ENCODE peak calls at places on chromosomes 6 and 20, in six cellular contexts. One of them, this sample, is unnamed.

GRCh38 chr6:32868257-32868788 is 14.3 kb downstream of the PSMB9 start:
- DNase-seq in aorta: peak; percentile 86
- DNase-seq in Panc1: peak; percentile 57
- DNase-seq in GM23338: peak; percentile 84
- DNase-seq in A549: peak; percentile 20
- DNase-seq in heart right ventricle: peak; percentile 81
- DNase-seq in this sample: peak; percentile 64

GRCh38 chr20:47973519-47974233 is 188.4 kb upstream of the SULF2 start:
- DNase-seq in aorta: no peak
- DNase-seq in Panc1: no peak
- DNase-seq in GM23338: peak; percentile 69
- DNase-seq in A549: no peak
- DNase-seq in heart right ventricle: peak; percentile 70
- DNase-seq in this sample: no peak

GRCh38 chr6:11393713-11394627 is 143.6 kb upstream of the TMEM170B start:
- DNase-seq in aorta: no peak
- DNase-seq in Panc1: no peak
- DNase-seq in GM23338: no peak
- DNase-seq in A549: no peak
- DNase-seq in heart right ventricle: no peak
- DNase-seq in this sample: peak; percentile 69

GRCh38 chr6:84358581-84358980 is 131.1 kb upstream of the CEP162 start:
- DNase-seq in aorta: no peak
- DNase-seq in Panc1: no peak
- DNase-seq in GM23338: no peak
- DNase-seq in A549: no peak
- DNase-seq in heart right ventricle: no peak
- DNase-seq in this sample: no peak

GRCh38 chr6:161138545-161139303 is 135.1 kb downstream of the AGPAT4 start:
- DNase-seq in aorta: no peak
- DNase-seq in Panc1: no peak
- DNase-seq in GM23338: peak; percentile 37
- DNase-seq in A549: no peak
- DNase-seq in heart right ventricle: no peak
- DNase-seq in this sample: no peak

GRCh38 chr6:2257358-2257757 is 12.0 kb upstream of the GMDS start:
- DNase-seq in aorta: no peak
- DNase-seq in Panc1: no peak
- DNase-seq in GM23338: no peak
- DNase-seq in A549: no peak
- DNase-seq in heart right ventricle: peak; percentile 44
- DNase-seq in this sample: no peak

GRCh38 chr20:11216451-11217314 is 542.9 kb upstream of the JAG1 start:
- DNase-seq in aorta: no peak
- DNase-seq in Panc1: no peak
- DNase-seq in GM23338: no peak
- DNase-seq in A549: peak; percentile 16
- DNase-seq in heart right ventricle: no peak
- DNase-seq in this sample: no peak

GRCh38 chr6:89411269-89412070 is 603 bp downstream of the RRAGD start:
- DNase-seq in aorta: peak; percentile 68
- DNase-seq in Panc1: no peak
- DNase-seq in GM23338: peak; percentile 76
- DNase-seq in A549: no peak
- DNase-seq in heart right ventricle: peak; percentile 19
- DNase-seq in this sample: no peak

GRCh38 chr6:99246602-99247001 is 102.9 kb downstream of the FAXC start:
- DNase-seq in aorta: no peak
- DNase-seq in Panc1: no peak
- DNase-seq in GM23338: no peak
- DNase-seq in A549: no peak
- DNase-seq in heart right ventricle: no peak
- DNase-seq in this sample: no peak

GRCh38 chr6:112929661-112930060 is 582.5 kb downstream of the RFPL4B start:
- DNase-seq in aorta: no peak
- DNase-seq in Panc1: no peak
- DNase-seq in GM23338: peak; percentile 37
- DNase-seq in A549: no peak
- DNase-seq in heart right ventricle: no peak
- DNase-seq in this sample: no peak

GRCh38 chr6:56593801-56594318 is 48.8 kb downstream of the DST start:
- DNase-seq in aorta: no peak
- DNase-seq in Panc1: no peak
- DNase-seq in GM23338: no peak
- DNase-seq in A549: no peak
- DNase-seq in heart right ventricle: no peak
- DNase-seq in this sample: no peak

GRCh38 chr20:46695888-46696287 is 6.6 kb upstream of the TP53RK start:
- DNase-seq in aorta: no peak
- DNase-seq in Panc1: no peak
- DNase-seq in GM23338: no peak
- DNase-seq in A549: no peak
- DNase-seq in heart right ventricle: no peak
- DNase-seq in this sample: peak; percentile 57

GRCh38 chr20:31573555-31574295 is 31.4 kb upstream of the ID1 start:
- DNase-seq in aorta: no peak
- DNase-seq in Panc1: no peak
- DNase-seq in GM23338: no peak
- DNase-seq in A549: no peak
- DNase-seq in heart right ventricle: no peak
- DNase-seq in this sample: no peak

GRCh38 chr6:132715204-132715603 is 1.3 kb upstream of the VNN1 start:
- DNase-seq in aorta: peak; percentile 59
- DNase-seq in Panc1: peak; percentile 35
- DNase-seq in GM23338: peak; percentile 88
- DNase-seq in A549: peak; percentile 57
- DNase-seq in heart right ventricle: no peak
- DNase-seq in this sample: no peak

DNA sequence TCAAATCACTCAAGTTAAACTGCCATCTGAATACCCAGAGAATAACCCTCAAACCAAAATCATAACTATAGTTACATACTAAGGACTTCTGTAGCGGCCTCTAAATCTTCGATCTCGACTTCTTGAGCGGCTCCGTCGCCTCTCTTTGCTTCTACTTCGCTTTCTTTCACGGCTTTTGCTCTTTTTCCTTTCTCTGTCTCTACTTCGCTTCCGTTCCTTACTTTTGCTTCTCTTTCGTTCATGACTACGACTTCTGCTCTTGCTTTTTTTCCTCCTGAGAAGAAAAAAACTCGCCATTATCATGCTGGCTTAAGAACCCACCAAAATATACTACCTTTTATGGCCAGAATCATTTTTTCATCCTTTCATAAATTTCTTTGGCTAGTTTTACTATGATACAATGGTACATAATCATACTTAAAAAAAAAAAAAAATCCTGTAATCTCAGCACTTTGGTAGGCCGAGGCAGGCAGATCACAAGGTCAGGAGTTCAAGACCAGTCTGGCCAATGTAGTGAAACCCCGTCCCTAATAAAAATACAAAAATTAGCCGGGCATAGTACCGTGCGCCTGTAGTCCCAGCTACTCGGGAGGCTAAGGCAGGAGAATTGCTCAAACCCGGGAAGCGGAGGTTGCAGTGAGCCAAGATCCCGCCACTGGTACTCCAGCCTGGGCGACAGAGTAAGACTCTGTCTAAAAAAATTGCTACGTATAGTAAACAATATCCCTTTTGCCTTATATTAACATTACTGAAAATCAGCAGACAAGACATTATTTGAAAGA is 10.0 kb downstream of the RBM39 start:
- DNase-seq in aorta: no peak
- DNase-seq in Panc1: no peak
- DNase-seq in GM23338: no peak
- DNase-seq in A549: no peak
- DNase-seq in heart right ventricle: no peak
- DNase-seq in this sample: no peak
- H3K4me3 ChIP-seq in aorta: no peak overlapping the region
- H3K4me3 ChIP-seq in Panc1: no peak overlapping the region
- H3K4me3 ChIP-seq in GM23338: no peak overlapping the region
- H3K4me3 ChIP-seq in A549: no peak overlapping the region
- H3K4me3 ChIP-seq in heart right ventricle: no peak overlapping the region
- H3K4me3 ChIP-seq in this sample: no peak overlapping the region

DNA sequence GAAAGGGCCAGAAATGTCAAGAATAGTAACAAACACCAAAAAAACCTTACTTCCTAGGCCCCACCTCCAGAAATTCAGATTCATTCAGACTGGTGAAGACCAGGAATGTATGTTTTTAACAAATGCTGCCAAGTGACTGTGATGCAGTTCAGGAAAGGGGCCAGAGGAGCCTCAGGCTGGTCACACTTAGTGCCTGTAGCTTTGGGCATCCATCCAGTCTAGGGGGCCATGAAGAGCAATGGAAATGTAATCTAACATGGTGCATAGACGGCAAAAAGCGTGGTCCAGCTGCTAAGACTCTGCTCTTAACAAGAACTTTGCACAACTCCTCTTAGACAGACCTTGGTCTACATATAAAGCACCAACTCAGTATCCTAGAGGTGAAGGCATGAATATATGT is 7.1 kb downstream of the GJA1 start:
- DNase-seq in aorta: no peak
- DNase-seq in Panc1: no peak
- DNase-seq in GM23338: peak; percentile 30
- DNase-seq in A549: no peak
- DNase-seq in heart right ventricle: no peak
- DNase-seq in this sample: no peak
- H3K4me3 ChIP-seq in aorta: peak overlapping the region; percentile 69
- H3K4me3 ChIP-seq in Panc1: no peak overlapping the region
- H3K4me3 ChIP-seq in GM23338: peak overlapping the region; percentile 42
- H3K4me3 ChIP-seq in A549: no peak overlapping the region
- H3K4me3 ChIP-seq in heart right ventricle: peak overlapping the region; percentile 76
- H3K4me3 ChIP-seq in this sample: peak overlapping the region; percentile 9

GRCh38 chr20:61249626-61250025 is 2.4 kb upstream of the CDH4 start:
- DNase-seq in aorta: no peak
- DNase-seq in Panc1: no peak
- DNase-seq in GM23338: no peak
- DNase-seq in A549: no peak
- DNase-seq in heart right ventricle: no peak
- DNase-seq in this sample: no peak

GRCh38 chr20:61253640-61254511 is 1.8 kb downstream of the CDH4 start:
- DNase-seq in aorta: no peak
- DNase-seq in Panc1: no peak
- DNase-seq in GM23338: peak; percentile 60
- DNase-seq in A549: peak; percentile 18
- DNase-seq in heart right ventricle: no peak
- DNase-seq in this sample: no peak

GRCh38 chr20:61253264-61253639 is 1.2 kb downstream of the CDH4 start:
- DNase-seq in aorta: no peak
- DNase-seq in Panc1: no peak
- DNase-seq in GM23338: peak; percentile 69
- DNase-seq in A549: peak; percentile 60
- DNase-seq in heart right ventricle: no peak
- DNase-seq in this sample: no peak

GRCh38 chr20:61254881-61255589 is 3.0 kb downstream of the CDH4 start:
- DNase-seq in aorta: no peak
- DNase-seq in Panc1: no peak
- DNase-seq in GM23338: no peak
- DNase-seq in A549: no peak
- DNase-seq in heart right ventricle: no peak
- DNase-seq in this sample: no peak

DNA sequence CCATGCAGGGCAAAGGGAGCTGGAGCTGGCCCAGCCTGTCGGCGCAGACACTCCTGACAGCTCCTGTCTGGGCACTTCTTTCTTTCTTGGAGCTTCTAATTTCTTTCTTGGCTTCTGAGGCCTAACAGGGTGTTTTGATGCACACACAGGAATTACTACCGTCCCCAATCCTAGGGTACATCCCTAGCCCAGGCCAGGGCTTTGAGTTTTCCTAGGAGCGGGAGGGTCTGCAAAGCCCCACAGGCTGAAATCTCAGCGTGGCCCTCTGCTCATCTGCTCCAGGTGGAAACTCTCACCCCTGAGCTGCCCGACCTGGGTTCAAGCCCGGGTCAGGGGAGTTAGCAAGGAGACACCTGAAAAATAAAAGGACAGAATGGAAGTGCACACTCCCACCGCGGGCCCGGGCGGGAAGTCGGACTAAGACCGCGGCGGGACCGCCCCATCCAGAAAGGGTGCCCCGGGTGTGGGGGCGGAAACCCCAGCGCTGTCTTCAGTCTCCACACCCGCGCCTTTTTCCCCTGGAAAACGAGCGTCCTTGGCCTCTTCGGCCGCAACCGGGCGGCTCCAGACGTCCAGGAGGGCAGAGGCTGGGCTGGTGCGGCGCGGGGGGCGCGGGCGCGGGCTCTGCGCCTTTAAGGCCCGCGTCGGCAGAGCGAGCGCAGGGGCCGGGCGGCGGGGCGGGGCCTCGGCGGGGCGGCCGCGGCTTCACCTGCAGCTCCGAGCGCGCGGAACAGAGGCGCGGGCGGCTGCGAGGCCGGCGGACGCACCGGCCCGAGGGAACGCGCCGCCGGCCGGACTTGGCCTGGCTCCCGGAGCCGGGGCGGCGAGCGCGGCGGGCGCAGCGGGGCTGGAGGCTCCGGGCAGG is at the start of gene CDH4:
- DNase-seq in aorta: no peak
- DNase-seq in Panc1: no peak
- DNase-seq in GM23338: peak; percentile 75
- DNase-seq in A549: peak; percentile 41
- DNase-seq in heart right ventricle: no peak
- DNase-seq in this sample: no peak
- H3K4me3 ChIP-seq in aorta: no peak within 1 kb of the TSS
- H3K4me3 ChIP-seq in Panc1: no peak within 1 kb of the TSS
- H3K4me3 ChIP-seq in GM23338: peak within 1 kb of the TSS; percentile 70
- H3K4me3 ChIP-seq in A549: peak within 1 kb of the TSS; percentile 76
- H3K4me3 ChIP-seq in heart right ventricle: no peak within 1 kb of the TSS
- H3K4me3 ChIP-seq in this sample: peak within 1 kb of the TSS; percentile 55

GRCh38 chr20:61256365-61256764 is 4.3 kb downstream of the CDH4 start:
- DNase-seq in aorta: no peak
- DNase-seq in Panc1: no peak
- DNase-seq in GM23338: no peak
- DNase-seq in A549: no peak
- DNase-seq in heart right ventricle: no peak
- DNase-seq in this sample: no peak

GRCh38 chr20:61256819-61257218 is 4.8 kb downstream of the CDH4 start:
- DNase-seq in aorta: no peak
- DNase-seq in Panc1: no peak
- DNase-seq in GM23338: no peak
- DNase-seq in A549: no peak
- DNase-seq in heart right ventricle: no peak
- DNase-seq in this sample: no peak

GRCh38 chr20:61257596-61257995 is 5.5 kb downstream of the CDH4 start:
- DNase-seq in aorta: no peak
- DNase-seq in Panc1: no peak
- DNase-seq in GM23338: no peak
- DNase-seq in A549: no peak
- DNase-seq in heart right ventricle: no peak
- DNase-seq in this sample: no peak

DNA sequence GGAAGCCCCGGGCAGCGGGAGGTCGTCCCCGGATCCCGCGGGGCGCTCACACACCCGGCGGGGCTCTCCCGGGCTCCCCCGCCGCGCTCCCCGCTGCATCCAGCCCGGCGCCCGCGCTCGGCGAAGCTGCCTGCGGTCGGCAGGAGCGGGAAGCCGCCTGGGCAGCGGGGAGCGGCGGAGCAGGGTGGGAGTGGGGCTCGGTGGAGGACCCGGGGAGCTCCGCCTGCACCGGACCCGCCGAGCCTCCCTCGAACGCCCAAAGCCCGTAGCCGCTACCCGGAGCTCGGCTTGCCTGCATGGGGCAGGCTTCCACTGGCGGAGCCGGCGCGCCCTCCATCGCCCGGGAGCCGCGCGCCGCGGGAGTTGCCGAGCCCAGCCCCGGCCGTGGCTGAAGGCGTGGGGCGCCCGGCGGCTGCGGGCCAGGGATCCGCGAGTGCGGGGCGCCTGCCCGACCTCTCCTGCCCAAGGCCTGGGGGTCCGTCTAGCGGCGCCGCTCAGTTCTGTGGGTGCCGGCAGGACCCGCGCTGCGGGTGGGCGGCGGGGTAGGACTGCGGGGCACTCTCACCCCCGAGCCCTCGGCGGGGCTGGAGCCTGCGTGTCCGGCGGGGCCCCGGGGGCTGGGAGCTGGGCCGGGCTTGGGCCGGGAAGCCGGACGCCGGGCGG is 671 bp downstream of the CDH4 start:
- DNase-seq in aorta: no peak
- DNase-seq in Panc1: no peak
- DNase-seq in GM23338: peak; percentile 13
- DNase-seq in A549: peak; percentile 32
- DNase-seq in heart right ventricle: no peak
- DNase-seq in this sample: no peak
- H3K4me3 ChIP-seq in aorta: no peak overlapping the region
- H3K4me3 ChIP-seq in Panc1: no peak overlapping the region
- H3K4me3 ChIP-seq in GM23338: peak overlapping the region; percentile 66
- H3K4me3 ChIP-seq in A549: peak overlapping the region; percentile 76
- H3K4me3 ChIP-seq in heart right ventricle: no peak overlapping the region
- H3K4me3 ChIP-seq in this sample: peak overlapping the region; percentile 55